ENCODE peak calls at places on chromosomes 11 and 22, in six cellular contexts. F, J, Q, Z, C and G are unnamed samples. For H3K27me3, the result is how much of the 10 kb centered on the place peaks cover.

GRCh38 chr11:122785156-122785605 is 53.1 kb upstream of the CRTAM start:
- DNase-seq in F (no peak), J (no peak), Q (no peak), Z (no peak), C (peak), G (no peak)

GRCh38 chr22:28951969-28952521 is 68.7 kb downstream of the ZNRF3 start:
- DNase-seq in F (peak), J (peak), Q (no peak), Z (no peak), C (peak), G (no peak)

GRCh38 chr11:117887431-117888139 is 11.1 kb upstream of the FXYD6 start:
- DNase-seq in F (no peak), J (no peak), Q (no peak), Z (no peak), C (no peak), G (no peak)

GRCh38 chr11:1504164-1504563 is 17.6 kb upstream of the MOB2 start:
- DNase-seq in F (no peak), J (no peak), Q (no peak), Z (no peak), C (no peak), G (no peak)

GRCh38 chr11:73157141-73158010 is 15.3 kb upstream of the FCHSD2 start:
- DNase-seq in F (peak), J (no peak), Q (peak), Z (no peak), C (peak), G (no peak)

GRCh38 chr11:7575841-7576451 is 62.1 kb downstream of the PPFIBP2 start:
- DNase-seq in F (no peak), J (no peak), Q (no peak), Z (no peak), C (peak), G (no peak)

GRCh38 chr22:43897751-43898261 is 6.0 kb upstream of the PNPLA5 start:
- DNase-seq in F (no peak), J (no peak), Q (no peak), Z (peak), C (no peak), G (no peak)

GRCh38 chr11:12094872-12095800 is 15.3 kb upstream of the MICAL2 start:
- DNase-seq in F (no peak), J (no peak), Q (no peak), Z (no peak), C (no peak), G (no peak)

GRCh38 chr11:110529043-110529442 is 99.3 kb downstream of the FDX1 start:
- DNase-seq in F (no peak), J (peak), Q (no peak), Z (peak), C (no peak), G (no peak)

GRCh38 chr11:75324740-75325139 is 26.7 kb downstream of the ARRB1 start:
- DNase-seq in F (no peak), J (no peak), Q (no peak), Z (no peak), C (no peak), G (no peak)

GRCh38 chr22:44193537-44193896 is 12.8 kb downstream of the PARVG start:
- DNase-seq in F (no peak), J (no peak), Q (no peak), Z (peak), C (no peak), G (no peak)

GRCh38 chr11:77191823-77192495 is 63.9 kb downstream of the MYO7A start:
- DNase-seq in F (no peak), J (peak), Q (no peak), Z (peak), C (peak), G (peak)
- TF ChIP-seq CTCF in F (peak), J (peak), Q (peak), Z (peak), C (peak), G (peak)

GRCh38 chr11:120141144-120142071 is 3.5 kb upstream of the TRIM29 start:
- DNase-seq in F (no peak), J (no peak), Q (no peak), Z (peak), C (no peak), G (no peak)

GRCh38 chr11:120146413-120147093 is 8.6 kb upstream of the TRIM29 start:
- DNase-seq in F (no peak), J (no peak), Q (no peak), Z (no peak), C (no peak), G (no peak)

GRCh38 chr11:120139316-120140069 is 1.6 kb upstream of the TRIM29 start:
- DNase-seq in F (no peak), J (no peak), Q (no peak), Z (no peak), C (no peak), G (no peak)

GRCh38 chr11:120137611-120138521 is at the start of gene TRIM29:
- DNase-seq in F (peak), J (no peak), Q (peak), Z (peak), C (peak), G (no peak)

GRCh38 chr11:120142072-120142423 is 4.1 kb upstream of the TRIM29 start:
- DNase-seq in F (no peak), J (no peak), Q (no peak), Z (peak), C (no peak), G (no peak)
- H3K27me3 ChIP-seq in F (under half), J (under half), Q (half or more), Z (under half), C (under half), G (under half)

GRCh38 chr11:128804481-128804880 is 62.6 kb downstream of the KCNJ1 start:
- DNase-seq in F (no peak), J (no peak), Q (no peak), Z (no peak), C (no peak), G (no peak)

GRCh38 chr11:128803440-128803839 is 63.7 kb downstream of the KCNJ1 start:
- DNase-seq in F (no peak), J (no peak), Q (no peak), Z (no peak), C (no peak), G (no peak)

GRCh38 chr11:128806496-128807261 is 60.4 kb downstream of the KCNJ1 start:
- DNase-seq in F (no peak), J (no peak), Q (no peak), Z (no peak), C (no peak), G (no peak)

GRCh38 chr11:128800871-128801417 is 66.2 kb downstream of the KCNJ1 start:
- DNase-seq in F (no peak), J (no peak), Q (no peak), Z (no peak), C (no peak), G (no peak)

GRCh38 chr11:128802358-128802981 is 64.6 kb downstream of the KCNJ1 start:
- DNase-seq in F (no peak), J (peak), Q (no peak), Z (no peak), C (peak), G (no peak)
- TF ChIP-seq CTCF in F (no peak), J (peak), Q (peak), Z (peak), C (peak), G (peak)

GRCh38 chr22:27397036-27397947 is 404.3 kb downstream of the MN1 start:
- DNase-seq in F (no peak), J (no peak), Q (no peak), Z (no peak), C (no peak), G (no peak)
- H3K27me3 ChIP-seq in F (under half), J (under half), Q (under half), Z (under half), C (under half), G (under half)

DNA sequence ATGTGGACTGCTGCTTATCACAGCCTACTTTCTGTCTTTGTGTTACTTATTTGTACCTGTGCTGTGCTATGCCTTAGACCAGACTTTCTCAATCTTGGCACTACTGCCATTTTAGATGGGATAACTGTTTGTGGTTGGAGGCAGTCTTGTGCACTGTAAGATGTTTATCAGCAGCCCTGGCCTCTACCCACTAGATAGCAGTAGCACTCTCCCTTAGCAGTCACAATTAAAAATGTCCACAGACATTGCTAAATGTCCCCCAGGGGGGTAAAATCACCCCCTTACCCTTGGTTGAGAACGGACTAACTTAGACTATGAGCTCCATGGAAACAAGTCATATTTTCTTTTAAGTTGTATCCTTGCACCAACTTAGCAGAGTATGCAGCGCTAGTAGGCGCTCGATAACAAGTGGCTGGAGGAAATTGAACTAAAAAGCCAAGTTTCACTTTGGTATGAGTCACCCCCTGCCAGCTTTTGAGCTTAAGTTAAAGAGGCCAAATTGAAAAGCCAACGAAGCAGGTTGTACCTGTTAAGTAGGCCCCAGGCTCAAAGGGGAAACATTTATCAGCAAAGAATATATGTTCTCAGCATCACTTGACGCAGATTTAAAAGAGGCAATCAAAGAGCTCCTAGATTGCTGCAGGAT is 304.8 kb upstream of the SORL1-AS1 start:
- DNase-seq in F (no peak), J (no peak), Q (no peak), Z (peak), C (peak), G (no peak)
- TF ChIP-seq CTCF in F (no peak), J (no peak), Q (no peak), Z (no peak), C (no peak), G (peak)

GRCh38 chr11:127013550-127013949 is 13.0 kb upstream of the KIRREL3 start:
- DNase-seq in F (no peak), J (no peak), Q (no peak), Z (no peak), C (no peak), G (no peak)

GRCh38 chr11:127017482-127017881 is 16.9 kb upstream of the KIRREL3 start:
- DNase-seq in F (no peak), J (peak), Q (no peak), Z (no peak), C (peak), G (no peak)

GRCh38 chr11:127023991-127024390 is 23.4 kb upstream of the KIRREL3 start:
- DNase-seq in F (no peak), J (no peak), Q (no peak), Z (no peak), C (no peak), G (no peak)

GRCh38 chr11:127018683-127019279 is 18.2 kb upstream of the KIRREL3 start:
- DNase-seq in F (no peak), J (no peak), Q (no peak), Z (no peak), C (no peak), G (no peak)
- H3K27me3 ChIP-seq in F (under half), J (under half), Q (half or more), Z (under half), C (under half), G (under half)

DNA sequence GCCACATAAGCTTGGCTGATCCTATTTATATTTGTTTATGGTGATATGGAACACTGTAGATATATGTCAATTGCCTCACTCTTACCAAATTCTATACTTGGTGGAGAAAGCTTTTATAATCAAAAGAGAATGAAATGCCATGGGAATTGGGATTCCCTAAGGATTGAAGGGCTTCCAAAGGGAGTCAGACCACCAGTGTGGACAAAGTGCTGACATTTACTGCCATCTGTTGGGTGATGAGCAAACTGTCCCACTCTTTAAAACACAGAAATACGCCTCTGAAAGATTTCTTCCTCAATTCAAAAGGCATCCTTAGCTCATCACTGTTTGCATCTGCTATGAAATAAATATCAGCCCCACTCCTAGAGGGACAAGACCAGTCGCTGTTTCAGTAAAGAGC is 7.1 kb downstream of the SLC1A2 start:
- DNase-seq in F (no peak), J (peak), Q (no peak), Z (no peak), C (no peak), G (no peak)
- TF ChIP-seq CTCF in F (no peak), J (peak), Q (no peak), Z (peak), C (peak), G (peak)

GRCh38 chr22:45949258-45949870 is 27.6 kb downstream of the WNT7B start:
- DNase-seq in F (no peak), J (no peak), Q (no peak), Z (no peak), C (no peak), G (no peak)
- H3K27me3 ChIP-seq in F (under half), J (under half), Q (under half), Z (under half), C (under half), G (under half)